ENCODE peak calls at places on chromosomes 6 and 20, in eight cellular contexts. One of them, this sample, is unnamed.

GRCh38 chr20:43938932-43939761 is 24.5 kb downstream of the TOX2 start:
- DNase-seq in HFFc6: peak
- DNase-seq in neural progenitor cell: no peak
- DNase-seq in activated CD8-positive, alpha-beta T cell treated with anti-CD3 and anti-CD28 coated beads for 36 hours: no peak
- DNase-seq in uterus: no peak
- DNase-seq in kidney: no peak
- DNase-seq in fibroblast of mammary gland: peak
- DNase-seq in lower leg skin: peak
- DNase-seq in this sample: no peak

GRCh38 chr6:33752139-33753015 is 5.7 kb upstream of the IP6K3 start:
- DNase-seq in activated CD8-positive, alpha-beta T cell treated with anti-CD3 and anti-CD28 coated beads for 36 hours: no peak
- DNase-seq in fibroblast of mammary gland: no peak
- DNase-seq in uterus: no peak
- DNase-seq in neural progenitor cell: peak
- DNase-seq in HFFc6: no peak
- DNase-seq in lower leg skin: no peak
- DNase-seq in kidney: no peak
- DNase-seq in this sample: no peak

GRCh38 chr6:101399627-101399955 is 6.1 kb downstream of the GRIK2 start:
- DNase-seq in neural progenitor cell: peak
- DNase-seq in kidney: peak
- DNase-seq in HFFc6: no peak
- DNase-seq in uterus: no peak
- DNase-seq in activated CD8-positive, alpha-beta T cell treated with anti-CD3 and anti-CD28 coated beads for 36 hours: no peak
- DNase-seq in fibroblast of mammary gland: no peak
- DNase-seq in lower leg skin: no peak
- DNase-seq in this sample: no peak

GRCh38 chr20:63290677-63291472 is 2.1 kb upstream of the COL20A1 start:
- DNase-seq in HFFc6: peak
- DNase-seq in kidney: no peak
- DNase-seq in activated CD8-positive, alpha-beta T cell treated with anti-CD3 and anti-CD28 coated beads for 36 hours: peak
- DNase-seq in uterus: no peak
- DNase-seq in neural progenitor cell: peak
- DNase-seq in lower leg skin: no peak
- DNase-seq in fibroblast of mammary gland: peak
- DNase-seq in this sample: peak

GRCh38 chr6:65110031-65110430 is 597.0 kb downstream of the EYS start:
- DNase-seq in fibroblast of mammary gland: no peak
- DNase-seq in lower leg skin: no peak
- DNase-seq in HFFc6: no peak
- DNase-seq in kidney: no peak
- DNase-seq in neural progenitor cell: no peak
- DNase-seq in activated CD8-positive, alpha-beta T cell treated with anti-CD3 and anti-CD28 coated beads for 36 hours: no peak
- DNase-seq in uterus: no peak
- DNase-seq in this sample: no peak

GRCh38 chr6:5302995-5303622 is 41.8 kb downstream of the FARS2 start:
- DNase-seq in kidney: no peak
- DNase-seq in activated CD8-positive, alpha-beta T cell treated with anti-CD3 and anti-CD28 coated beads for 36 hours: peak
- DNase-seq in uterus: no peak
- DNase-seq in HFFc6: no peak
- DNase-seq in lower leg skin: peak
- DNase-seq in fibroblast of mammary gland: peak
- DNase-seq in neural progenitor cell: peak
- DNase-seq in this sample: peak

GRCh38 chr6:144104898-144105487 is 9.6 kb upstream of the SF3B5 start:
- DNase-seq in activated CD8-positive, alpha-beta T cell treated with anti-CD3 and anti-CD28 coated beads for 36 hours: peak
- DNase-seq in lower leg skin: peak
- DNase-seq in neural progenitor cell: peak
- DNase-seq in uterus: no peak
- DNase-seq in fibroblast of mammary gland: peak
- DNase-seq in kidney: no peak
- DNase-seq in HFFc6: peak
- DNase-seq in this sample: peak

GRCh38 chr6:45657243-45657642 is 279.5 kb upstream of the SUPT3H start:
- DNase-seq in activated CD8-positive, alpha-beta T cell treated with anti-CD3 and anti-CD28 coated beads for 36 hours: no peak
- DNase-seq in kidney: no peak
- DNase-seq in uterus: no peak
- DNase-seq in neural progenitor cell: no peak
- DNase-seq in HFFc6: peak
- DNase-seq in lower leg skin: no peak
- DNase-seq in fibroblast of mammary gland: peak
- DNase-seq in this sample: no peak

GRCh38 chr6:29887330-29887818 is 55.0 kb upstream of the HLA-A start:
- DNase-seq in kidney: peak
- DNase-seq in activated CD8-positive, alpha-beta T cell treated with anti-CD3 and anti-CD28 coated beads for 36 hours: peak
- DNase-seq in lower leg skin: no peak
- DNase-seq in fibroblast of mammary gland: peak
- DNase-seq in HFFc6: peak
- DNase-seq in neural progenitor cell: peak
- DNase-seq in uterus: peak
- DNase-seq in this sample: peak

GRCh38 chr20:31595654-31596411 is 9.3 kb upstream of the ID1 start:
- DNase-seq in HFFc6: peak
- DNase-seq in kidney: peak
- DNase-seq in neural progenitor cell: peak
- DNase-seq in lower leg skin: peak
- DNase-seq in activated CD8-positive, alpha-beta T cell treated with anti-CD3 and anti-CD28 coated beads for 36 hours: no peak
- DNase-seq in uterus: peak
- DNase-seq in fibroblast of mammary gland: peak
- DNase-seq in this sample: no peak

GRCh38 chr6:108737594-108738546 is 110.4 kb upstream of the ARMC2 start:
- DNase-seq in HFFc6: peak
- DNase-seq in lower leg skin: peak
- DNase-seq in fibroblast of mammary gland: peak
- DNase-seq in kidney: no peak
- DNase-seq in activated CD8-positive, alpha-beta T cell treated with anti-CD3 and anti-CD28 coated beads for 36 hours: peak
- DNase-seq in uterus: peak
- DNase-seq in neural progenitor cell: no peak
- DNase-seq in this sample: no peak

GRCh38 chr6:54846857-54847721 is 518 bp downstream of the FAM83B start:
- DNase-seq in HFFc6: no peak
- DNase-seq in activated CD8-positive, alpha-beta T cell treated with anti-CD3 and anti-CD28 coated beads for 36 hours: no peak
- DNase-seq in uterus: no peak
- DNase-seq in fibroblast of mammary gland: no peak
- DNase-seq in neural progenitor cell: peak
- DNase-seq in lower leg skin: no peak
- DNase-seq in kidney: peak
- DNase-seq in this sample: no peak

GRCh38 chr20:15654208-15654649 is 919.0 kb downstream of the KIF16B start:
- DNase-seq in neural progenitor cell: peak
- DNase-seq in fibroblast of mammary gland: peak
- DNase-seq in HFFc6: peak
- DNase-seq in uterus: no peak
- DNase-seq in lower leg skin: no peak
- DNase-seq in activated CD8-positive, alpha-beta T cell treated with anti-CD3 and anti-CD28 coated beads for 36 hours: peak
- DNase-seq in kidney: no peak
- DNase-seq in this sample: peak

GRCh38 chr6:15716889-15717288 is 54.1 kb upstream of the DTNBP1 start:
- DNase-seq in fibroblast of mammary gland: no peak
- DNase-seq in uterus: no peak
- DNase-seq in lower leg skin: no peak
- DNase-seq in activated CD8-positive, alpha-beta T cell treated with anti-CD3 and anti-CD28 coated beads for 36 hours: no peak
- DNase-seq in kidney: no peak
- DNase-seq in HFFc6: no peak
- DNase-seq in neural progenitor cell: no peak
- DNase-seq in this sample: no peak

GRCh38 chr20:21812384-21812783 is 106.9 kb downstream of the PAX1 start:
- DNase-seq in lower leg skin: no peak
- DNase-seq in activated CD8-positive, alpha-beta T cell treated with anti-CD3 and anti-CD28 coated beads for 36 hours: no peak
- DNase-seq in neural progenitor cell: no peak
- DNase-seq in HFFc6: no peak
- DNase-seq in kidney: no peak
- DNase-seq in uterus: no peak
- DNase-seq in fibroblast of mammary gland: no peak
- DNase-seq in this sample: no peak

GRCh38 chr6:48826318-48826595 is 636.8 kb downstream of the MMUT start:
- DNase-seq in fibroblast of mammary gland: peak
- DNase-seq in kidney: no peak
- DNase-seq in HFFc6: no peak
- DNase-seq in neural progenitor cell: no peak
- DNase-seq in lower leg skin: no peak
- DNase-seq in activated CD8-positive, alpha-beta T cell treated with anti-CD3 and anti-CD28 coated beads for 36 hours: no peak
- DNase-seq in uterus: no peak
- DNase-seq in this sample: no peak

GRCh38 chr6:65760285-65760684 is 53.3 kb upstream of the EYS start:
- DNase-seq in fibroblast of mammary gland: peak
- DNase-seq in lower leg skin: no peak
- DNase-seq in neural progenitor cell: no peak
- DNase-seq in activated CD8-positive, alpha-beta T cell treated with anti-CD3 and anti-CD28 coated beads for 36 hours: no peak
- DNase-seq in uterus: no peak
- DNase-seq in kidney: no peak
- DNase-seq in HFFc6: no peak
- DNase-seq in this sample: no peak

DNA sequence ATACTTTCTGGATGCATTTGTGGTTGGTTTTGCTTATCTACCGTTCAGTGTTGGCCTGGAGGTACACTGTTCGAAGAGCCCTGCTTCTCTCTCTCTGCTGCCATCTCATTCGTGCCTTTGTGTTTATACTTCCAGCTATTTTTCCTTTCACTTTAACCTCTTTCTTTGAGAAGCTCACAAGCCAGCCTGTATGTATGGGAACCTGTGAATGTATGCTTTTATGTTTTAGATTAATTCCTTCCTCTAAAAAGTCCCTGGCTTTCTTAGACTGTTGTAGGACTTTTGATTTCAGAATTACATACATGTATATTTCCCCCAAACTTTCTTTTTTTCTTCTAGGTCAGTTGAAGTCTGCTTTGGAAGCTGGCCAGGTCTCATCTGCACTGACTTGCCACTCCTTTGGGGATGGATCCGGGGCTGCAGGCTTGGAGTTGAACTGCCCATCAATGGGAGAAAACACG is 83.0 kb downstream of the SCAND1 start:
- DNase-seq in fibroblast of mammary gland: peak
- DNase-seq in uterus: peak
- DNase-seq in HFFc6: no peak
- DNase-seq in neural progenitor cell: no peak
- DNase-seq in activated CD8-positive, alpha-beta T cell treated with anti-CD3 and anti-CD28 coated beads for 36 hours: no peak
- DNase-seq in kidney: no peak
- DNase-seq in lower leg skin: no peak
- DNase-seq in this sample: no peak
- TF ChIP-seq CTCF in fibroblast of mammary gland: no peak
- TF ChIP-seq CTCF in uterus: no peak
- TF ChIP-seq CTCF in HFFc6: no peak
- TF ChIP-seq CTCF in neural progenitor cell: no peak
- TF ChIP-seq CTCF in activated CD8-positive, alpha-beta T cell treated with anti-CD3 and anti-CD28 coated beads for 36 hours: no peak
- TF ChIP-seq CTCF in kidney: no peak
- TF ChIP-seq CTCF in lower leg skin: no peak
- TF ChIP-seq CTCF in this sample: no peak

GRCh38 chr6:11845664-11846577 is 67.3 kb upstream of the ADTRP start:
- DNase-seq in fibroblast of mammary gland: no peak
- DNase-seq in uterus: no peak
- DNase-seq in HFFc6: no peak
- DNase-seq in neural progenitor cell: no peak
- DNase-seq in activated CD8-positive, alpha-beta T cell treated with anti-CD3 and anti-CD28 coated beads for 36 hours: no peak
- DNase-seq in kidney: no peak
- DNase-seq in lower leg skin: no peak
- DNase-seq in this sample: no peak
- TF ChIP-seq CTCF in fibroblast of mammary gland: no peak
- TF ChIP-seq CTCF in uterus: no peak
- TF ChIP-seq CTCF in HFFc6: no peak
- TF ChIP-seq CTCF in neural progenitor cell: no peak
- TF ChIP-seq CTCF in activated CD8-positive, alpha-beta T cell treated with anti-CD3 and anti-CD28 coated beads for 36 hours: no peak
- TF ChIP-seq CTCF in kidney: no peak
- TF ChIP-seq CTCF in lower leg skin: no peak
- TF ChIP-seq CTCF in this sample: no peak

GRCh38 chr6:69894578-69895347 is 28.4 kb downstream of the COL19A1 start:
- DNase-seq in HFFc6: no peak
- DNase-seq in lower leg skin: no peak
- DNase-seq in uterus: no peak
- DNase-seq in activated CD8-positive, alpha-beta T cell treated with anti-CD3 and anti-CD28 coated beads for 36 hours: no peak
- DNase-seq in kidney: no peak
- DNase-seq in fibroblast of mammary gland: peak
- DNase-seq in neural progenitor cell: peak
- DNase-seq in this sample: peak
- TF ChIP-seq CTCF in HFFc6: no peak
- TF ChIP-seq CTCF in lower leg skin: no peak
- TF ChIP-seq CTCF in uterus: no peak
- TF ChIP-seq CTCF in activated CD8-positive, alpha-beta T cell treated with anti-CD3 and anti-CD28 coated beads for 36 hours: no peak
- TF ChIP-seq CTCF in kidney: no peak
- TF ChIP-seq CTCF in fibroblast of mammary gland: no peak
- TF ChIP-seq CTCF in neural progenitor cell: no peak
- TF ChIP-seq CTCF in this sample: no peak

DNA sequence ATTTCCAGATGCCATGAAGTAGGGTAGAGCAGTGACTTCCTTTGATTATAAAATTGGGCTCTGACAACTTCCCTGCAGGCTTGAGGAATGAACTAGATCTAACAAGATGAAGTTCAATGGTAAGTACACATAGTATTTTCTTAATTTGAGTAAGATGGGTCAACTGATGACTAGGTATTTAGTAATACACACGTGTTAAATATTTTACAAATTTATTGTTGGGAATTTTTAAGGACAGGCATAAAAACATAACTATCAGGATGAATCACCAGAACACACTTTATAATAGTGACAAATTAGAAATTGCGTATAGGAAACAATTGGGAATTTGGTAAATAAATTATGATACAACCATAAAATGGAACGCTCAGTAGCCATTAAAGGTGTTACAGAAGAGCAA is 762.4 kb upstream of the SLC35B3 start:
- DNase-seq in HFFc6: no peak
- DNase-seq in fibroblast of mammary gland: no peak
- DNase-seq in neural progenitor cell: no peak
- DNase-seq in kidney: no peak
- DNase-seq in uterus: no peak
- DNase-seq in activated CD8-positive, alpha-beta T cell treated with anti-CD3 and anti-CD28 coated beads for 36 hours: no peak
- DNase-seq in lower leg skin: no peak
- DNase-seq in this sample: no peak
- TF ChIP-seq CTCF in HFFc6: no peak
- TF ChIP-seq CTCF in fibroblast of mammary gland: no peak
- TF ChIP-seq CTCF in neural progenitor cell: no peak
- TF ChIP-seq CTCF in kidney: no peak
- TF ChIP-seq CTCF in uterus: no peak
- TF ChIP-seq CTCF in activated CD8-positive, alpha-beta T cell treated with anti-CD3 and anti-CD28 coated beads for 36 hours: no peak
- TF ChIP-seq CTCF in lower leg skin: no peak
- TF ChIP-seq CTCF in this sample: no peak